ENCODE peak calls at places on chromosomes 2 and 18, in nine cellular contexts. One of them, this sample, is unnamed.

GRCh38 chr18:74806700-74807416 is 209.2 kb downstream of the ZNF407 start:
- DNase-seq in thoracic aorta: no peak
- DNase-seq in fibroblast of lung: peak; percentile 93
- DNase-seq in right cardiac atrium: no peak
- DNase-seq in cardiac muscle cell: no peak
- DNase-seq in ascending aorta: no peak
- DNase-seq in esophagus muscularis mucosa: no peak
- DNase-seq in WERI-Rb-1: no peak
- DNase-seq in heart right ventricle: no peak
- DNase-seq in this sample: no peak

GRCh38 chr2:66024396-66024795 is 410.5 kb upstream of the MEIS1 start:
- DNase-seq in WERI-Rb-1: peak; percentile 8
- DNase-seq in right cardiac atrium: no peak
- DNase-seq in heart right ventricle: no peak
- DNase-seq in fibroblast of lung: no peak
- DNase-seq in esophagus muscularis mucosa: no peak
- DNase-seq in ascending aorta: no peak
- DNase-seq in thoracic aorta: no peak
- DNase-seq in cardiac muscle cell: no peak
- DNase-seq in this sample: no peak

GRCh38 chr2:162118166-162119031 is 33.6 kb downstream of the GCG start:
- DNase-seq in thoracic aorta: no peak
- DNase-seq in right cardiac atrium: peak; percentile 57
- DNase-seq in ascending aorta: no peak
- DNase-seq in cardiac muscle cell: no peak
- DNase-seq in heart right ventricle: peak; percentile 37
- DNase-seq in WERI-Rb-1: no peak
- DNase-seq in fibroblast of lung: peak; percentile 85
- DNase-seq in esophagus muscularis mucosa: no peak
- DNase-seq in this sample: no peak

GRCh38 chr2:1708476-1709334 is 35.6 kb downstream of the PXDN start:
- DNase-seq in fibroblast of lung: peak; percentile 46
- DNase-seq in esophagus muscularis mucosa: no peak
- DNase-seq in thoracic aorta: no peak
- DNase-seq in cardiac muscle cell: no peak
- DNase-seq in heart right ventricle: peak; percentile 54
- DNase-seq in right cardiac atrium: peak; percentile 81
- DNase-seq in WERI-Rb-1: no peak
- DNase-seq in ascending aorta: no peak
- DNase-seq in this sample: no peak

GRCh38 chr2:200618590-200619021 is 32.8 kb downstream of the AOX1 start:
- DNase-seq in cardiac muscle cell: no peak
- DNase-seq in fibroblast of lung: peak; percentile 44
- DNase-seq in WERI-Rb-1: no peak
- DNase-seq in esophagus muscularis mucosa: peak; percentile 70
- DNase-seq in thoracic aorta: no peak
- DNase-seq in right cardiac atrium: no peak
- DNase-seq in heart right ventricle: no peak
- DNase-seq in ascending aorta: no peak
- DNase-seq in this sample: no peak

GRCh38 chr2:56191617-56192016 is 7.8 kb downstream of the CCDC85A start:
- DNase-seq in WERI-Rb-1: peak; percentile 56
- DNase-seq in thoracic aorta: no peak
- DNase-seq in fibroblast of lung: peak; percentile 48
- DNase-seq in ascending aorta: no peak
- DNase-seq in right cardiac atrium: no peak
- DNase-seq in cardiac muscle cell: peak; percentile 45
- DNase-seq in esophagus muscularis mucosa: peak; percentile 70
- DNase-seq in heart right ventricle: peak; percentile 24
- DNase-seq in this sample: no peak

GRCh38 chr2:53575606-53576360 is 191.8 kb upstream of the CHAC2 start:
- DNase-seq in heart right ventricle: peak; percentile 13
- DNase-seq in WERI-Rb-1: peak; percentile 51
- DNase-seq in thoracic aorta: no peak
- DNase-seq in fibroblast of lung: peak; percentile 69
- DNase-seq in cardiac muscle cell: no peak
- DNase-seq in esophagus muscularis mucosa: no peak
- DNase-seq in right cardiac atrium: peak; percentile 64
- DNase-seq in ascending aorta: no peak
- DNase-seq in this sample: no peak

GRCh38 chr2:196160101-196160500 is 11.3 kb downstream of the STK17B start:
- DNase-seq in esophagus muscularis mucosa: no peak
- DNase-seq in ascending aorta: no peak
- DNase-seq in cardiac muscle cell: no peak
- DNase-seq in right cardiac atrium: no peak
- DNase-seq in heart right ventricle: peak; percentile 60
- DNase-seq in WERI-Rb-1: no peak
- DNase-seq in fibroblast of lung: peak; percentile 95
- DNase-seq in thoracic aorta: no peak
- DNase-seq in this sample: no peak

GRCh38 chr2:116487336-116487735 is 1327.2 kb upstream of the DDX18 start:
- DNase-seq in ascending aorta: no peak
- DNase-seq in WERI-Rb-1: no peak
- DNase-seq in right cardiac atrium: no peak
- DNase-seq in esophagus muscularis mucosa: no peak
- DNase-seq in fibroblast of lung: no peak
- DNase-seq in heart right ventricle: no peak
- DNase-seq in cardiac muscle cell: no peak
- DNase-seq in thoracic aorta: no peak
- DNase-seq in this sample: no peak

GRCh38 chr2:230124792-230125452 is 56.2 kb upstream of the SLC16A14 start:
- DNase-seq in heart right ventricle: no peak
- DNase-seq in esophagus muscularis mucosa: peak; percentile 85
- DNase-seq in WERI-Rb-1: no peak
- DNase-seq in ascending aorta: no peak
- DNase-seq in cardiac muscle cell: no peak
- DNase-seq in right cardiac atrium: peak; percentile 71
- DNase-seq in fibroblast of lung: no peak
- DNase-seq in thoracic aorta: no peak
- DNase-seq in this sample: no peak

GRCh38 chr2:203959265-203960034 is 22.9 kb downstream of the ICOS start:
- DNase-seq in right cardiac atrium: no peak
- DNase-seq in WERI-Rb-1: no peak
- DNase-seq in thoracic aorta: no peak
- DNase-seq in cardiac muscle cell: no peak
- DNase-seq in heart right ventricle: no peak
- DNase-seq in ascending aorta: no peak
- DNase-seq in fibroblast of lung: no peak
- DNase-seq in esophagus muscularis mucosa: no peak
- DNase-seq in this sample: no peak

GRCh38 chr2:231800493-231801091 is 14.3 kb downstream of the COPS7B start:
- DNase-seq in cardiac muscle cell: peak; percentile 42
- DNase-seq in heart right ventricle: no peak
- DNase-seq in WERI-Rb-1: peak; percentile 48
- DNase-seq in fibroblast of lung: peak; percentile 17
- DNase-seq in esophagus muscularis mucosa: no peak
- DNase-seq in thoracic aorta: no peak
- DNase-seq in ascending aorta: no peak
- DNase-seq in right cardiac atrium: peak; percentile 56
- DNase-seq in this sample: peak; percentile 29

GRCh38 chr18:80022613-80023012 is 11.6 kb upstream of the RBFA start:
- DNase-seq in right cardiac atrium: no peak
- DNase-seq in fibroblast of lung: peak; percentile 27
- DNase-seq in ascending aorta: no peak
- DNase-seq in esophagus muscularis mucosa: no peak
- DNase-seq in thoracic aorta: no peak
- DNase-seq in heart right ventricle: no peak
- DNase-seq in cardiac muscle cell: peak; percentile 54
- DNase-seq in WERI-Rb-1: no peak
- DNase-seq in this sample: no peak

GRCh38 chr2:144607899-144608477 is 88.1 kb upstream of the ZEB2 start:
- DNase-seq in WERI-Rb-1: no peak
- DNase-seq in esophagus muscularis mucosa: no peak
- DNase-seq in ascending aorta: no peak
- DNase-seq in fibroblast of lung: peak; percentile 67
- DNase-seq in heart right ventricle: peak; percentile 25
- DNase-seq in right cardiac atrium: peak; percentile 64
- DNase-seq in cardiac muscle cell: no peak
- DNase-seq in thoracic aorta: no peak
- DNase-seq in this sample: no peak

GRCh38 chr2:218828477-218828778 is 3.2 kb downstream of the PRKAG3 start:
- DNase-seq in cardiac muscle cell: no peak
- DNase-seq in esophagus muscularis mucosa: no peak
- DNase-seq in fibroblast of lung: no peak
- DNase-seq in thoracic aorta: no peak
- DNase-seq in right cardiac atrium: no peak
- DNase-seq in WERI-Rb-1: no peak
- DNase-seq in ascending aorta: no peak
- DNase-seq in heart right ventricle: no peak
- DNase-seq in this sample: no peak

GRCh38 chr2:198490748-198491147 is 686.4 kb downstream of the PLCL1 start:
- DNase-seq in ascending aorta: no peak
- DNase-seq in right cardiac atrium: no peak
- DNase-seq in esophagus muscularis mucosa: no peak
- DNase-seq in WERI-Rb-1: no peak
- DNase-seq in cardiac muscle cell: no peak
- DNase-seq in thoracic aorta: no peak
- DNase-seq in fibroblast of lung: no peak
- DNase-seq in heart right ventricle: no peak
- DNase-seq in this sample: no peak
- H3K27ac ChIP-seq in ascending aorta: no peak overlapping the region
- H3K27ac ChIP-seq in right cardiac atrium: no peak overlapping the region
- H3K27ac ChIP-seq in esophagus muscularis mucosa: no peak overlapping the region
- H3K27ac ChIP-seq in WERI-Rb-1: no peak overlapping the region
- H3K27ac ChIP-seq in cardiac muscle cell: no peak overlapping the region
- H3K27ac ChIP-seq in thoracic aorta: no peak overlapping the region
- H3K27ac ChIP-seq in fibroblast of lung: no peak overlapping the region
- H3K27ac ChIP-seq in heart right ventricle: no peak overlapping the region
- H3K27ac ChIP-seq in this sample: no peak overlapping the region

DNA sequence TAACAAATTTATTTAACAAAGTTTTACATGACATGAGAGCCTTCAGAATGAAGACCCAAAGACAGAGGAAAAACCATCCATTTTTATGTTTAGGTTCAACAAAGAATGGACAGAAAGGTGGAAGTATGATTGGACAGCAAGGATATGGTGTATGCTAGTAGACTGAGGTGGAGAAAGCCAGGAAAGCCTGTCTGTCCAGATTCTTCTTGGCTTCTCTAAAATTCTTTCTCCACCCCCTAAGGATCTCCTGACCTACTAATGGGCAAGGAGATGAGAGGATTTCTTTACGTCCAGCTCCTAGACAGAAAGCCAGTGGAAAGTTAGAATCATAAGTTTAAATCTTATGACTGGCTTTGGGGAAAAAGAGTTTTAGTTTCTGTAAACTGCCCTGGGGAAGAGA is 3.0 kb downstream of the ATIC start:
- DNase-seq in right cardiac atrium: no peak
- DNase-seq in fibroblast of lung: no peak
- DNase-seq in thoracic aorta: no peak
- DNase-seq in esophagus muscularis mucosa: peak; percentile 12
- DNase-seq in heart right ventricle: no peak
- DNase-seq in WERI-Rb-1: no peak
- DNase-seq in ascending aorta: no peak
- DNase-seq in cardiac muscle cell: no peak
- DNase-seq in this sample: no peak
- H3K27ac ChIP-seq in right cardiac atrium: no peak overlapping the region
- H3K27ac ChIP-seq in fibroblast of lung: no peak overlapping the region
- H3K27ac ChIP-seq in thoracic aorta: no peak overlapping the region
- H3K27ac ChIP-seq in esophagus muscularis mucosa: no peak overlapping the region
- H3K27ac ChIP-seq in heart right ventricle: no peak overlapping the region
- H3K27ac ChIP-seq in WERI-Rb-1: no peak overlapping the region
- H3K27ac ChIP-seq in ascending aorta: no peak overlapping the region
- H3K27ac ChIP-seq in cardiac muscle cell: no peak overlapping the region
- H3K27ac ChIP-seq in this sample: no peak overlapping the region

DNA sequence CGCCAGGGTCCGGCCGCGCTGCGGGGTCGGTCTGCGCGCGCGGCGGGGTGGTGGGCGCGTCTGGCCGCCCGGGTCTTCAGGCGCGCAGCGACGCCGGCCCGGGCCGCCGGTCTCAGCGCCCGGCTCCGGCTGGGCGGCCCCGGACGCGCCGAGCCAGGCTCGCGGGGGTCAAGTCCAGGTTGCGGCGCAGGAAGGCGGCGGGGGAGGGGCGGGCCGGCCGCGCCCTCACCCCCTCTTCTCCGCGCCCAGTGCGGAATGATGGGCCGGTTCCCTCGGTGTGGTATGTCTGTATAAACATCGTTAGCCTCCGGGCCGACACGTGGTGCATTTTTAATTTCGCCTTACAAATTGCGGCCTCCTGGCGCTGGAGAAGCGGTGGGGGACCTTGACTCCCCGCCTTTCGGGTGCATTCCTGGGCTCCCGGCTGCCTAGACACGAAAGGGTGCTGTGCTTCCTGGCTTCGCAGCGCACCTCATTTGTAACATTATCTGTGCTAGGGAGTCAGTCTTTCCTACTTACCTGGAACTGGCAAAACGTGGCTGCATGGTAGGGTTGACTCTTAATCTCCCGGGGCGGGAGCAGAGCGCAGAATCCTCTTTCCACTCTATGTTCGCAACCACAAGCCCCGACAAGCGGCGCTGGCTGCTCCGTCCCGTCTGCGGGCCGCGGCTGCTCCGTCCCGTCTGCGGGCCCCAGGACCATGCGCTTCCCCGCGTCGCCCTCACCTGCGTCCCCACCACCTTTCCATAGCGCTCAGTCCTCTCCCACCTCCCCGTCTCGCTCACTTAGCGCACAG is 69.0 kb downstream of the CTAGE1 start:
- DNase-seq in thoracic aorta: no peak
- DNase-seq in fibroblast of lung: peak; percentile 87
- DNase-seq in cardiac muscle cell: peak; percentile 68
- DNase-seq in right cardiac atrium: peak; percentile 95
- DNase-seq in WERI-Rb-1: no peak
- DNase-seq in ascending aorta: no peak
- DNase-seq in esophagus muscularis mucosa: peak; percentile 89
- DNase-seq in heart right ventricle: peak; percentile 68
- DNase-seq in this sample: peak; percentile 29
- H3K27ac ChIP-seq in thoracic aorta: peak overlapping the region; percentile 94
- H3K27ac ChIP-seq in fibroblast of lung: peak overlapping the region; percentile 36
- H3K27ac ChIP-seq in cardiac muscle cell: peak overlapping the region; percentile 66
- H3K27ac ChIP-seq in right cardiac atrium: peak overlapping the region; percentile 91
- H3K27ac ChIP-seq in WERI-Rb-1: no peak overlapping the region
- H3K27ac ChIP-seq in ascending aorta: peak overlapping the region; percentile 97
- H3K27ac ChIP-seq in esophagus muscularis mucosa: peak overlapping the region; percentile 75
- H3K27ac ChIP-seq in heart right ventricle: peak overlapping the region; percentile 95
- H3K27ac ChIP-seq in this sample: peak overlapping the region; percentile 75

GRCh38 chr2:24704682-24705081 is 88.5 kb downstream of the PTRHD1 start:
- DNase-seq in cardiac muscle cell: no peak
- DNase-seq in heart right ventricle: no peak
- DNase-seq in esophagus muscularis mucosa: no peak
- DNase-seq in right cardiac atrium: no peak
- DNase-seq in WERI-Rb-1: no peak
- DNase-seq in fibroblast of lung: no peak
- DNase-seq in ascending aorta: no peak
- DNase-seq in thoracic aorta: no peak
- DNase-seq in this sample: no peak

GRCh38 chr2:24707141-24707540 is 86.0 kb downstream of the PTRHD1 start:
- DNase-seq in esophagus muscularis mucosa: no peak
- DNase-seq in heart right ventricle: no peak
- DNase-seq in WERI-Rb-1: no peak
- DNase-seq in thoracic aorta: no peak
- DNase-seq in fibroblast of lung: no peak
- DNase-seq in right cardiac atrium: no peak
- DNase-seq in ascending aorta: no peak
- DNase-seq in cardiac muscle cell: no peak
- DNase-seq in this sample: no peak

GRCh38 chr2:24711881-24712280 is 81.3 kb downstream of the PTRHD1 start:
- DNase-seq in esophagus muscularis mucosa: no peak
- DNase-seq in fibroblast of lung: no peak
- DNase-seq in right cardiac atrium: no peak
- DNase-seq in thoracic aorta: no peak
- DNase-seq in cardiac muscle cell: no peak
- DNase-seq in ascending aorta: no peak
- DNase-seq in WERI-Rb-1: no peak
- DNase-seq in heart right ventricle: no peak
- DNase-seq in this sample: no peak

GRCh38 chr2:24710806-24711205 is 82.4 kb downstream of the PTRHD1 start:
- DNase-seq in ascending aorta: no peak
- DNase-seq in fibroblast of lung: no peak
- DNase-seq in WERI-Rb-1: no peak
- DNase-seq in cardiac muscle cell: no peak
- DNase-seq in right cardiac atrium: no peak
- DNase-seq in heart right ventricle: no peak
- DNase-seq in thoracic aorta: no peak
- DNase-seq in esophagus muscularis mucosa: no peak
- DNase-seq in this sample: no peak

GRCh38 chr2:24708537-24709152 is 84.5 kb downstream of the PTRHD1 start:
- DNase-seq in ascending aorta: no peak
- DNase-seq in heart right ventricle: no peak
- DNase-seq in cardiac muscle cell: no peak
- DNase-seq in fibroblast of lung: peak; percentile 49
- DNase-seq in WERI-Rb-1: no peak
- DNase-seq in esophagus muscularis mucosa: no peak
- DNase-seq in right cardiac atrium: no peak
- DNase-seq in thoracic aorta: no peak
- DNase-seq in this sample: no peak
- H3K27ac ChIP-seq in ascending aorta: no peak overlapping the region
- H3K27ac ChIP-seq in heart right ventricle: no peak overlapping the region
- H3K27ac ChIP-seq in cardiac muscle cell: no peak overlapping the region
- H3K27ac ChIP-seq in fibroblast of lung: no peak overlapping the region
- H3K27ac ChIP-seq in WERI-Rb-1: no peak overlapping the region
- H3K27ac ChIP-seq in esophagus muscularis mucosa: no peak overlapping the region
- H3K27ac ChIP-seq in right cardiac atrium: no peak overlapping the region
- H3K27ac ChIP-seq in thoracic aorta: no peak overlapping the region
- H3K27ac ChIP-seq in this sample: no peak overlapping the region

This sample was measured in CD8-positive, alpha-beta T cell.